ENCODE peak calls at places on chromosome 2, in four cellular contexts. P is COLO829, Q is iPS-NIHi11, F is cardiac fibroblast. O is an unnamed sample.

GRCh38 chr2:199596549-199596948 is 138.8 kb upstream of the SATB2 start:
- DNase-seq in P (peak), Q (peak), F (peak), O (no peak)

GRCh38 chr2:86393521-86394490 is 47.4 kb upstream of the KDM3A start:
- DNase-seq in P (peak), Q (no peak), F (peak), O (peak)

GRCh38 chr2:170597705-170598420 is 117.3 kb upstream of the SP5 start:
- DNase-seq in P (no peak), Q (no peak), F (no peak), O (no peak)

GRCh38 chr2:180979935-180980184 is 545 bp upstream of the UBE2E3 start:
- DNase-seq in P (no peak), Q (no peak), F (peak), O (no peak)

GRCh38 chr2:200156140-200156858 is 150.2 kb upstream of the SPATS2L start:
- DNase-seq in P (no peak), Q (no peak), F (peak), O (peak)

GRCh38 chr2:23563673-23564617 is 179.0 kb downstream of the KLHL29 start:
- DNase-seq in P (no peak), Q (peak), F (peak), O (no peak)

GRCh38 chr2:38438536-38439225 is 61.6 kb upstream of the ATL2 start:
- DNase-seq in P (no peak), Q (no peak), F (no peak), O (no peak)

GRCh38 chr2:69003731-69004130 is 9.2 kb upstream of the ANTXR1 start:
- DNase-seq in P (no peak), Q (no peak), F (no peak), O (no peak)

GRCh38 chr2:159711562-159712193 is 628 bp upstream of the MARCHF7 start:
- DNase-seq in P (no peak), Q (no peak), F (peak), O (no peak)

GRCh38 chr2:31362581-31362980 is 52.0 kb downstream of the XDH start:
- DNase-seq in P (no peak), Q (no peak), F (no peak), O (no peak)

GRCh38 chr2:43075906-43076585 is 150.4 kb downstream of the ZFP36L2 start:
- DNase-seq in P (no peak), Q (no peak), F (peak), O (peak)

GRCh38 chr2:151569167-151569566 is 159.5 kb downstream of the RIF1 start:
- DNase-seq in P (no peak), Q (no peak), F (peak), O (no peak)

GRCh38 chr2:226495466-226496161 is 304.0 kb downstream of the IRS1 start:
- DNase-seq in P (no peak), Q (no peak), F (no peak), O (no peak)

GRCh38 chr2:16429431-16429830 is 236.2 kb downstream of the CYRIA start:
- DNase-seq in P (no peak), Q (no peak), F (no peak), O (no peak)

GRCh38 chr2:72367530-72368225 is 220.0 kb upstream of the CYP26B1 start:
- DNase-seq in P (peak), Q (peak), F (peak), O (peak)

GRCh38 chr2:228917195-228917594 is 353.9 kb downstream of the PID1 start:
- DNase-seq in P (no peak), Q (no peak), F (peak), O (no peak)

GRCh38 chr2:161426788-161427412 is 10.8 kb downstream of the TBR1 start:
- DNase-seq in P (no peak), Q (no peak), F (peak), O (peak)

GRCh38 chr2:11357428-11357972 is 13.1 kb upstream of the ROCK2 start:
- DNase-seq in P (no peak), Q (no peak), F (no peak), O (no peak)

GRCh38 chr2:119638246-119638645 is 40.8 kb upstream of the TMEM177 start:
- DNase-seq in P (no peak), Q (no peak), F (no peak), O (no peak)

GRCh38 chr2:214220251-214220650 is 190.6 kb upstream of the VWC2L start:
- DNase-seq in P (no peak), Q (no peak), F (no peak), O (no peak)

GRCh38 chr2:11579867-11580659 is 46.2 kb downstream of the GREB1 start:
- DNase-seq in P (no peak), Q (no peak), F (no peak), O (no peak)

GRCh38 chr2:232577841-232578240 is 27.4 kb downstream of the EIF4E2 start:
- DNase-seq in P (no peak), Q (no peak), F (no peak), O (no peak)

GRCh38 chr2:217797170-217797569 is 205.6 kb downstream of the TNS1 start:
- DNase-seq in P (no peak), Q (peak), F (no peak), O (no peak)